ENCODE peak calls at places on chromosomes 12 and 14, in five cellular contexts. E is HepG2, X is stomach, P is heart left ventricle, I is kidney epithelial cell. A is an unnamed sample.

GRCh38 chr14:99659333-99659741 is 14.4 kb downstream of the HHIPL1 start:
- DNase-seq in E (no peak), I (no peak), X (no peak), P (no peak), A (no peak)

GRCh38 chr12:130633771-130634170 is 82.3 kb downstream of the RIMBP2 start:
- DNase-seq in X (peak), E (no peak), I (no peak), P (no peak), A (no peak)

GRCh38 chr12:121712462-121713256 is at the start of gene TMEM120B:
- DNase-seq in E (peak), I (no peak), P (peak), X (peak), A (peak)

GRCh38 chr12:26701604-26702215 is 131.3 kb downstream of the ITPR2 start:
- DNase-seq in X (no peak), E (peak), I (peak), P (no peak), A (peak)

GRCh38 chr12:94674835-94675234 is 24.5 kb upstream of the TMCC3 start:
- DNase-seq in E (no peak), P (peak), X (no peak), I (no peak), A (no peak)

GRCh38 chr12:46300906-46301305 is 32.1 kb upstream of the SLC38A1 start:
- DNase-seq in E (no peak), I (no peak), P (peak), X (no peak), A (peak)

GRCh38 chr12:117622087-117622486 is 260.7 kb upstream of the NOS1 start:
- DNase-seq in I (no peak), P (no peak), E (no peak), X (no peak), A (no peak)

GRCh38 chr12:94109154-94109553 is 39.2 kb upstream of the PLXNC1 start:
- DNase-seq in E (no peak), P (no peak), X (no peak), I (no peak), A (peak)

GRCh38 chr14:95683793-95684192 is 2.4 kb upstream of the TCL1B start:
- DNase-seq in E (peak), I (no peak), P (no peak), X (peak), A (no peak)

GRCh38 chr14:74980746-74981661 is 21.7 kb upstream of the EIF2B2 start:
- DNase-seq in I (no peak), X (no peak), P (peak), E (no peak), A (peak)

GRCh38 chr14:22460461-22461195 is 128.4 kb downstream of the DAD1 start:
- DNase-seq in X (no peak), I (no peak), P (no peak), E (no peak), A (no peak)

GRCh38 chr12:14399871-14400270 is 34.4 kb downstream of the ATF7IP start:
- DNase-seq in E (no peak), P (no peak), I (peak), X (no peak), A (peak)

GRCh38 chr12:105706321-105706972 is 376.0 kb downstream of the C12orf75 start:
- DNase-seq in P (no peak), X (no peak), E (no peak), I (peak), A (peak)

GRCh38 chr12:52279683-52280318 is 5.4 kb downstream of the KRT86 start:
- DNase-seq in P (no peak), I (peak), X (peak), E (no peak), A (peak)

GRCh38 chr12:104702565-104703139 is 245.9 kb downstream of the CHST11 start:
- DNase-seq in I (no peak), P (no peak), E (no peak), X (no peak), A (peak)

GRCh38 chr14:58104808-58105207 is 47.2 kb downstream of the ARMH4 start:
- DNase-seq in I (peak), P (no peak), E (no peak), X (no peak), A (peak)

GRCh38 chr14:53338192-53338591 is 185.1 kb upstream of the DDHD1 start:
- DNase-seq in E (no peak), P (no peak), I (peak), X (no peak), A (peak)

GRCh38 chr12:86658303-86658702 is 402.1 kb upstream of the MGAT4C start:
- DNase-seq in X (no peak), E (no peak), P (no peak), I (no peak), A (no peak)

GRCh38 chr14:34365309-34365915 is 96.6 kb downstream of the SPTSSA start:
- DNase-seq in X (no peak), P (no peak), I (no peak), E (peak), A (peak)

GRCh38 chr14:106378191-106378590 is 851.8 kb downstream of the TMEM121 start:
- DNase-seq in X (no peak), E (no peak), P (no peak), I (no peak), A (no peak)

GRCh38 chr12:123601602-123602489 is at the start of gene DDX55:
- DNase-seq in P (peak), X (peak), E (peak), I (no peak), A (peak)

GRCh38 chr12:26097046-26097878 is 27.6 kb downstream of the BHLHE41 start:
- DNase-seq in P (peak), I (no peak), X (peak), E (peak), A (peak)

GRCh38 chr12:53696285-53696654 is 20.4 kb upstream of the ATP5MC2 start:
- DNase-seq in P (peak), E (peak), I (peak), X (peak), A (peak)

GRCh38 chr12:12007001-12007712 is 63.6 kb upstream of the BCL2L14 start:
- DNase-seq in E (no peak), P (no peak), X (no peak), I (no peak), A (peak)

GRCh38 chr14:106840258-106840657 is 1313.9 kb downstream of the TMEM121 start:
- DNase-seq in E (no peak), P (no peak), X (no peak), I (no peak), A (no peak)

GRCh38 chr12:122412851-122413433 is 9.5 kb downstream of the CLIP1 start:
- DNase-seq in E (no peak), X (no peak), I (no peak), P (no peak), A (no peak)

GRCh38 chr12:2017724-2018337 is 13.6 kb upstream of the DCP1B start:
- DNase-seq in P (no peak), I (no peak), X (no peak), E (no peak), A (no peak)

GRCh38 chr12:5796171-5797091 is 148.6 kb downstream of the ANO2 start:
- DNase-seq in P (peak), I (no peak), E (peak), X (peak), A (no peak)

GRCh38 chr14:106039400-106039799 is 513.0 kb downstream of the TMEM121 start:
- DNase-seq in E (no peak), X (no peak), P (no peak), I (no peak), A (no peak)

GRCh38 chr12:6684609-6685008 is 4.6 kb downstream of the ZNF384 start:
- DNase-seq in X (no peak), E (peak), I (no peak), P (no peak), A (no peak)

GRCh38 chr12:122732170-122732569 is 1.5 kb upstream of the HCAR1 start:
- DNase-seq in E (no peak), P (no peak), X (no peak), I (no peak), A (no peak)

GRCh38 chr14:98173291-98173690 is 1098.7 kb downstream of the BCL11B start:
- DNase-seq in P (no peak), E (no peak), I (no peak), X (no peak), A (no peak)

GRCh38 chr12:64782181-64782580 is 23.0 kb upstream of the GNS start:
- DNase-seq in E (no peak), P (peak), X (no peak), I (no peak), A (no peak)

GRCh38 chr14:103730490-103731035 is 15.0 kb downstream of the ZFYVE21 start:
- DNase-seq in E (no peak), P (peak), X (peak), I (no peak), A (no peak)
- TF ChIP-seq CTCF in E (no peak), P (no peak), X (no peak), I (no peak), A (peak)

GRCh38 chr14:61321385-61322010 is at the start of gene PRKCH:
- DNase-seq in P (peak), E (peak), X (peak), I (peak), A (peak)
- H3K4me3 ChIP-seq in P (peak), E (peak), X (peak), I (peak), A (peak)

DNA sequence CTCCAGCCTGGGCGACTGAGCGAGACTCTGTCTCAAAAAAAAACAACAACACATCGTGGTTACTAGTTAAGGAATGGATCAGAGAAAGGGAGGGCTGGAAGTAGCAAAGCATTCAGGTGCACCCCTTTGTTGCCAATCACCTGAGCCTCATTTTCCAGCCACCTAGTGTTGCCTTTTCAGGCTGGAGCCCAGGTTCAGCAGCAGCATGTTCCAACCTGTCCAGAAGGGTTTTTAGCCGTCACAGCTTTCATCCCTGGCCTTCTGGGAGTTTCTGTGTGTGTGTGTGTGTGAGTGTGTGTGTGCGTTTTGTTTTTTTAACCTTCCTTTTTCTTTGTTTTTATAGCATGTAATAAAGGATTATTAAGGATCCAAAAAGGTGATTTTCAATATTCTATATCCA is 121.1 kb upstream of the ATF1 start:
- DNase-seq in I (no peak), E (no peak), P (no peak), X (no peak), A (no peak)
- TF ChIP-seq CTCF in I (no peak), E (no peak), P (no peak), X (no peak), A (no peak)

DNA sequence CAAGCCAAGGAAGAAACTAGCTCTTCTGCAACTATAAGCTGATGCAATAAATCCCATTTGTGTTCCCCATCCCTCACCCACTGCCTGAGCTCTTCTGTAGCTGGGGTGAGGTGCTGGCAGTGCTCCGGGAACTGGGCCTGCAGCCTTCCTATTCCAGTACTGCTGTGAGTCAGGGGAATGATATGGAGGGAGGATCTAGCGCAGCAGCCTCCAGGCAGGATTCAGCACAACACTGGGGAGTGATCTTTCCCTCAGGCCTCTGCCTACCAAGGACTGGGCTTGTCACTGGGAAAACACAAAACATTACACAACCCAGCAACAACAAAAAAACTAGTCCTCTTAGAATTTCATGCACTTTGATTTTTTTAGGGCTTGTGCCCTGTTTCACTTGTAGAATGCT is 58.7 kb downstream of the ST8SIA1 start:
- DNase-seq in P (peak), X (peak), E (no peak), I (peak), A (peak)
- H3K4me3 ChIP-seq in P (no peak), X (no peak), E (no peak), I (no peak), A (no peak)

GRCh38 chr14:28264306-28264705 is 502.3 kb upstream of the FOXG1 start:
- DNase-seq in E (no peak), P (no peak), X (no peak), I (no peak), A (peak)
- TF ChIP-seq CTCF in E (no peak), P (no peak), X (no peak), I (no peak), A (no peak)

GRCh38 chr14:66046591-66046990 is 439.6 kb upstream of the CCDC196 start:
- DNase-seq in I (no peak), E (no peak), P (no peak), X (no peak), A (no peak)
- H3K4me3 ChIP-seq in I (no peak), E (no peak), P (no peak), X (no peak), A (no peak)